ENCODE peak calls at places on chromosomes 7 and 10, in four cellular contexts. One of them, this sample, is unnamed.

GRCh38 chr10:5975641-5976473 is 1.5 kb downstream of the IL15RA start:
- DNase-seq in Peyer's patch: peak; percentile 62
- DNase-seq in mammary epithelial cell: no peak
- DNase-seq in kidney epithelial cell: no peak
- DNase-seq in this sample: peak; percentile 78

GRCh38 chr10:126609566-126609965 is 60.9 kb downstream of the C10orf90 start:
- DNase-seq in Peyer's patch: no peak
- DNase-seq in mammary epithelial cell: no peak
- DNase-seq in kidney epithelial cell: no peak
- DNase-seq in this sample: no peak

GRCh38 chr10:35447693-35448407 is 111.5 kb downstream of the CCNY start:
- DNase-seq in Peyer's patch: no peak
- DNase-seq in mammary epithelial cell: peak; percentile 67
- DNase-seq in kidney epithelial cell: peak; percentile 57
- DNase-seq in this sample: no peak

GRCh38 chr7:81447351-81447952 is 322.4 kb downstream of the HGF start:
- DNase-seq in Peyer's patch: no peak
- DNase-seq in mammary epithelial cell: peak; percentile 66
- DNase-seq in kidney epithelial cell: peak; percentile 18
- DNase-seq in this sample: no peak

GRCh38 chr10:126256864-126257263 is 131.4 kb downstream of the ADAM12 start:
- DNase-seq in Peyer's patch: no peak
- DNase-seq in mammary epithelial cell: no peak
- DNase-seq in kidney epithelial cell: no peak
- DNase-seq in this sample: no peak

GRCh38 chr7:27605689-27606269 is 56.9 kb downstream of the HIBADH start:
- DNase-seq in Peyer's patch: no peak
- DNase-seq in mammary epithelial cell: peak; percentile 23
- DNase-seq in kidney epithelial cell: no peak
- DNase-seq in this sample: no peak

GRCh38 chr10:98417481-98417959 is 2.5 kb upstream of the PYROXD2 start:
- DNase-seq in Peyer's patch: no peak
- DNase-seq in mammary epithelial cell: no peak
- DNase-seq in kidney epithelial cell: no peak
- DNase-seq in this sample: no peak

GRCh38 chr10:124461642-124462347 is at the start of gene LHPP:
- DNase-seq in Peyer's patch: peak; percentile 83
- DNase-seq in mammary epithelial cell: peak; percentile 83
- DNase-seq in kidney epithelial cell: peak; percentile 14
- DNase-seq in this sample: peak; percentile 94

GRCh38 chr7:95619517-95619916 is 23.2 kb upstream of the PDK4 start:
- DNase-seq in Peyer's patch: no peak
- DNase-seq in mammary epithelial cell: no peak
- DNase-seq in kidney epithelial cell: no peak
- DNase-seq in this sample: no peak

GRCh38 chr10:123327450-123327849 is 173.2 kb downstream of the BUB3 start:
- DNase-seq in Peyer's patch: no peak
- DNase-seq in mammary epithelial cell: no peak
- DNase-seq in kidney epithelial cell: no peak
- DNase-seq in this sample: peak; percentile 44

GRCh38 chr7:5286933-5287332 is 4.2 kb downstream of the SLC29A4 start:
- DNase-seq in Peyer's patch: no peak
- DNase-seq in mammary epithelial cell: no peak
- DNase-seq in kidney epithelial cell: no peak
- DNase-seq in this sample: no peak

GRCh38 chr7:100247152-100247757 is 27.5 kb downstream of the PVRIG start:
- DNase-seq in Peyer's patch: no peak
- DNase-seq in mammary epithelial cell: peak; percentile 84
- DNase-seq in kidney epithelial cell: peak; percentile 73
- DNase-seq in this sample: no peak

GRCh38 chr7:108313086-108313485 is 143.2 kb downstream of the NRCAM start:
- DNase-seq in Peyer's patch: no peak
- DNase-seq in mammary epithelial cell: no peak
- DNase-seq in kidney epithelial cell: no peak
- DNase-seq in this sample: no peak

GRCh38 chr7:44219371-44220045 is 18.7 kb downstream of the YKT6 start:
- DNase-seq in Peyer's patch: no peak
- DNase-seq in mammary epithelial cell: no peak
- DNase-seq in kidney epithelial cell: no peak
- DNase-seq in this sample: no peak

GRCh38 chr7:45163692-45164052 is 6.1 kb downstream of the RAMP3 start:
- DNase-seq in Peyer's patch: no peak
- DNase-seq in mammary epithelial cell: no peak
- DNase-seq in kidney epithelial cell: no peak
- DNase-seq in this sample: no peak

GRCh38 chr10:11046766-11047165 is 29.1 kb downstream of the CELF2 start:
- DNase-seq in Peyer's patch: no peak
- DNase-seq in mammary epithelial cell: no peak
- DNase-seq in kidney epithelial cell: no peak
- DNase-seq in this sample: no peak

GRCh38 chr10:72693599-72693915 is 1.6 kb downstream of the MCU start:
- DNase-seq in Peyer's patch: no peak
- DNase-seq in mammary epithelial cell: no peak
- DNase-seq in kidney epithelial cell: no peak
- DNase-seq in this sample: no peak

GRCh38 chr10:130341325-130341724 is 205.1 kb downstream of the GLRX3 start:
- DNase-seq in Peyer's patch: no peak
- DNase-seq in mammary epithelial cell: no peak
- DNase-seq in kidney epithelial cell: no peak
- DNase-seq in this sample: no peak

GRCh38 chr10:46257099-46257498 is 29.7 kb upstream of the ANTXRL start:
- DNase-seq in Peyer's patch: no peak
- DNase-seq in mammary epithelial cell: no peak
- DNase-seq in kidney epithelial cell: no peak
- DNase-seq in this sample: no peak

GRCh38 chr10:128062331-128062730 is 63.9 kb downstream of the MKI67 start:
- DNase-seq in Peyer's patch: peak; percentile 55
- DNase-seq in mammary epithelial cell: no peak
- DNase-seq in kidney epithelial cell: no peak
- DNase-seq in this sample: no peak

GRCh38 chr10:13001041-13001886 is at the start of gene CCDC3:
- DNase-seq in Peyer's patch: no peak
- DNase-seq in mammary epithelial cell: no peak
- DNase-seq in kidney epithelial cell: no peak
- DNase-seq in this sample: no peak

GRCh38 chr7:154699421-154699820 is 303.5 kb downstream of the PAXIP1 start:
- DNase-seq in Peyer's patch: no peak
- DNase-seq in mammary epithelial cell: no peak
- DNase-seq in kidney epithelial cell: no peak
- DNase-seq in this sample: no peak

GRCh38 chr7:17623546-17624185 is 316.6 kb downstream of the SNX13 start:
- DNase-seq in Peyer's patch: no peak
- DNase-seq in mammary epithelial cell: no peak
- DNase-seq in kidney epithelial cell: no peak
- DNase-seq in this sample: no peak

GRCh38 chr10:12793106-12793505 is 208.4 kb downstream of the CCDC3 start:
- DNase-seq in Peyer's patch: no peak
- DNase-seq in mammary epithelial cell: no peak
- DNase-seq in kidney epithelial cell: no peak
- DNase-seq in this sample: no peak

GRCh38 chr10:22997102-22997501 is 69.2 kb downstream of the ARMC3 start:
- DNase-seq in Peyer's patch: no peak
- DNase-seq in mammary epithelial cell: peak; percentile 16
- DNase-seq in kidney epithelial cell: no peak
- DNase-seq in this sample: no peak

GRCh38 chr10:13839030-13839429 is 252.3 kb downstream of the PRPF18 start:
- DNase-seq in Peyer's patch: no peak
- DNase-seq in mammary epithelial cell: no peak
- DNase-seq in kidney epithelial cell: no peak
- DNase-seq in this sample: no peak

GRCh38 chr7:16636533-16637173 is 8.9 kb downstream of the ANKMY2 start:
- DNase-seq in Peyer's patch: no peak
- DNase-seq in mammary epithelial cell: no peak
- DNase-seq in kidney epithelial cell: no peak
- DNase-seq in this sample: no peak

GRCh38 chr10:815338-816104 is 116.0 kb downstream of the LARP4B start:
- DNase-seq in Peyer's patch: no peak
- DNase-seq in mammary epithelial cell: no peak
- DNase-seq in kidney epithelial cell: no peak
- DNase-seq in this sample: no peak
- H3K36me3 ChIP-seq in Peyer's patch: peaks cover 94% of the 10 kb centered on the region
- H3K36me3 ChIP-seq in mammary epithelial cell: peaks cover 41% of the 10 kb centered on the region
- H3K36me3 ChIP-seq in kidney epithelial cell: peaks cover 12% of the 10 kb centered on the region
- H3K36me3 ChIP-seq in this sample: peaks cover 53% of the 10 kb centered on the region

GRCh38 chr10:30029164-30029889 is 30.1 kb downstream of the JCAD start:
- DNase-seq in Peyer's patch: no peak
- DNase-seq in mammary epithelial cell: no peak
- DNase-seq in kidney epithelial cell: no peak
- DNase-seq in this sample: no peak

GRCh38 chr10:30028006-30028441 is 31.4 kb downstream of the JCAD start:
- DNase-seq in Peyer's patch: peak; percentile 22
- DNase-seq in mammary epithelial cell: no peak
- DNase-seq in kidney epithelial cell: no peak
- DNase-seq in this sample: no peak

GRCh38 chr10:30027057-30028005 is 32.1 kb downstream of the JCAD start:
- DNase-seq in Peyer's patch: peak; percentile 73
- DNase-seq in mammary epithelial cell: peak; percentile 61
- DNase-seq in kidney epithelial cell: peak; percentile 19
- DNase-seq in this sample: peak; percentile 77

GRCh38 chr10:30029890-30030261 is 29.5 kb downstream of the JCAD start:
- DNase-seq in Peyer's patch: no peak
- DNase-seq in mammary epithelial cell: no peak
- DNase-seq in kidney epithelial cell: no peak
- DNase-seq in this sample: no peak

DNA sequence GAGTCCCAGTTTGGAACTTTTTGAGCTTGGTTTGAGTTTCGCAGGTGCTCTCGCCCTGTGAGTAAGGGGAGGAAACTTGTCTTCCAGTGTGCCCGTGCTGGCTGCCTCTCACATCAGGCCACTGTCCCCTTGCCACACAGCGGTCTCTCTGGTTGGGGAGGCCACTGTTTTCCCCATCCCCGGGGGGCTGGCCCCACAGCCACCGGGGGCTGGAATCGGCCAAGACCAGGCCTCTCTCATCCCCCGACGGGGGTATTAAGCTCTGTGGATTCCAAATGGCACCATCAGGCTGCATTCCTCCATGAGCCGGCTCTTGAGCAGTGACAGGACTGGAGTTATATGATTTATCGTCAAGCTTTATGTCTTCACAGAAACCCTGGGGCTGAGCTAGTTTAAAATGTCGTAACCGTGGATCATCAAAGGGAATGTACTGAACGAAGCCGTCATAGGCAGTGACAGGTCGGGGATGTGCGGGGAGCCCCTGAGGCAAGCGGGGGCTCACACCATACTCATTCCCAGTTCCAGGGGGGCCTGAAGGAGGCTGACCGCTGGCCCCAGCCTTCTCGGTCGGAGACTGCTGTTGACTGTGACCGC is 30.8 kb downstream of the JCAD start:
- DNase-seq in Peyer's patch: no peak
- DNase-seq in mammary epithelial cell: no peak
- DNase-seq in kidney epithelial cell: no peak
- DNase-seq in this sample: no peak
- H3K4me3 ChIP-seq in Peyer's patch: no peak overlapping the region
- H3K4me3 ChIP-seq in mammary epithelial cell: no peak overlapping the region
- H3K4me3 ChIP-seq in kidney epithelial cell: no peak overlapping the region
- H3K4me3 ChIP-seq in this sample: no peak overlapping the region

GRCh38 chr7:107234436-107234835 is 65.6 kb downstream of the HBP1 start:
- DNase-seq in Peyer's patch: no peak
- DNase-seq in mammary epithelial cell: no peak
- DNase-seq in kidney epithelial cell: no peak
- DNase-seq in this sample: no peak

GRCh38 chr7:107233981-107234380 is 65.2 kb downstream of the HBP1 start:
- DNase-seq in Peyer's patch: no peak
- DNase-seq in mammary epithelial cell: no peak
- DNase-seq in kidney epithelial cell: no peak
- DNase-seq in this sample: no peak

GRCh38 chr7:107232568-107233090 is 63.8 kb downstream of the HBP1 start:
- DNase-seq in Peyer's patch: no peak
- DNase-seq in mammary epithelial cell: peak; percentile 78
- DNase-seq in kidney epithelial cell: peak; percentile 25
- DNase-seq in this sample: no peak

GRCh38 chr7:107230334-107230733 is 61.5 kb downstream of the HBP1 start:
- DNase-seq in Peyer's patch: no peak
- DNase-seq in mammary epithelial cell: peak; percentile 86
- DNase-seq in kidney epithelial cell: no peak
- DNase-seq in this sample: no peak

GRCh38 chr7:107233174-107233573 is 64.4 kb downstream of the HBP1 start:
- DNase-seq in Peyer's patch: no peak
- DNase-seq in mammary epithelial cell: peak; percentile 17
- DNase-seq in kidney epithelial cell: no peak
- DNase-seq in this sample: no peak
- H3K27me3 ChIP-seq in Peyer's patch: no peaks in the 10 kb centered on the region
- H3K27me3 ChIP-seq in mammary epithelial cell: no peaks in the 10 kb centered on the region
- H3K27me3 ChIP-seq in kidney epithelial cell: no peaks in the 10 kb centered on the region
- H3K27me3 ChIP-seq in this sample: no peaks in the 10 kb centered on the region

GRCh38 chr7:112206238-112207105 is at the start of the genes DOCK4 and ZNF277:
- DNase-seq in Peyer's patch: peak; percentile 99
- DNase-seq in mammary epithelial cell: peak; percentile 100
- DNase-seq in kidney epithelial cell: peak; percentile 89
- DNase-seq in this sample: peak; percentile 96

GRCh38 chr7:112205348-112206237 is 606 bp downstream of the DOCK4 start:
- DNase-seq in Peyer's patch: peak; percentile 24
- DNase-seq in mammary epithelial cell: peak; percentile 65
- DNase-seq in kidney epithelial cell: no peak
- DNase-seq in this sample: peak; percentile 61

GRCh38 chr7:112204072-112204775 is 2.0 kb downstream of the DOCK4 start:
- DNase-seq in Peyer's patch: no peak
- DNase-seq in mammary epithelial cell: peak; percentile 42
- DNase-seq in kidney epithelial cell: no peak
- DNase-seq in this sample: no peak

GRCh38 chr7:112202819-112203218 is 3.4 kb downstream of the DOCK4 start:
- DNase-seq in Peyer's patch: peak; percentile 38
- DNase-seq in mammary epithelial cell: no peak
- DNase-seq in kidney epithelial cell: no peak
- DNase-seq in this sample: no peak

DNA sequence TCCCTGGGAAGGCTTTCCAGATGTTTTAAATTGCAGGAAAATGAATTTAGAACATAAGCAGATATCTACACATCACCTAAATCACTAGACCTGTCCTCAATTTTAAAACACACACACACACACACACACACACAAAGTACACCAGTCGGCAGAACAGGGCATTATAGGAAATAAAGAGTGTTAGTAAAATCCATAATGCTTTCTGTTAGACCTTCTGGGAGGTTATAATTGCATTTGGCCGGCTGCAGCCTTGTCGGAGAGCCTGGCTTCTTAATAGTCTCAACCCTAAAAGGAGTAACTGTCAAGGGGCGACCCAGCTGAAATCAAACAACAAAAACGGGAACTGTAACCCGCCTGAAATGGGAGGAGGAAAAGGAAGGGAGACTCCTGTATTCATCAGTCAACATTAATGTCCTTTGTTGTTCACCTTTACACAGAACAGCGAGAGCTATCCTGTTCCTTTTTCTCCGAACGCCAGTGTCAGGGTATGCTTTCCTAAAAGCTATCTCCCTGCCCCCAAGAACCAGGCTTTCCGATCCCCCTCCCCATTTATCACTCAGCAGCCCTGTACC is 1.3 kb downstream of the DOCK4 start:
- DNase-seq in Peyer's patch: no peak
- DNase-seq in mammary epithelial cell: peak; percentile 33
- DNase-seq in kidney epithelial cell: no peak
- DNase-seq in this sample: no peak
- H3K36me3 ChIP-seq in Peyer's patch: no peaks in the 10 kb centered on the region
- H3K36me3 ChIP-seq in mammary epithelial cell: no peaks in the 10 kb centered on the region
- H3K36me3 ChIP-seq in kidney epithelial cell: no peaks in the 10 kb centered on the region
- H3K36me3 ChIP-seq in this sample: no peaks in the 10 kb centered on the region

GRCh38 chr10:117133273-117134083 is 4.6 kb downstream of the VAX1 start:
- DNase-seq in Peyer's patch: no peak
- DNase-seq in mammary epithelial cell: no peak
- DNase-seq in kidney epithelial cell: no peak
- DNase-seq in this sample: no peak
- H3K4me3 ChIP-seq in Peyer's patch: no peak overlapping the region
- H3K4me3 ChIP-seq in mammary epithelial cell: no peak overlapping the region
- H3K4me3 ChIP-seq in kidney epithelial cell: no peak overlapping the region
- H3K4me3 ChIP-seq in this sample: no peak overlapping the region